ENCODE peak calls at places on chromosomes 13 and 19, in five cellular contexts. E is HL-60, C is AG04450, K is heart left ventricle, Q is SK-N-SH. M is an unnamed sample.

GRCh38 chr19:47158879-47159509 is 28.4 kb downstream of the SAE1 start:
- DNase-seq in K (no peak), C (no peak), E (no peak), Q (no peak), M (no peak)

GRCh38 chr13:25232937-25233515 is 54.3 kb downstream of the MTMR6 start:
- DNase-seq in E (no peak), K (no peak), C (no peak), Q (peak; percentile 55), M (no peak)

GRCh38 chr19:7561229-7561806 is 25.8 kb downstream of the PNPLA6 start:
- DNase-seq in C (no peak), K (no peak), E (no peak), Q (no peak), M (no peak)

GRCh38 chr19:50695251-50696064 is 24.1 kb downstream of the SHANK1 start:
- DNase-seq in K (no peak), E (no peak), Q (peak; percentile 97), C (no peak), M (no peak)

GRCh38 chr13:48773531-48774275 is 120.0 kb downstream of the CYSLTR2 start:
- DNase-seq in C (no peak), K (no peak), Q (no peak), E (no peak), M (no peak)

GRCh38 chr13:46160474-46161066 is 21.4 kb downstream of the LCP1 start:
- DNase-seq in Q (peak; percentile 75), E (peak; percentile 70), C (peak; percentile 11), K (no peak), M (no peak)

GRCh38 chr13:23626730-23627129 is 56.5 kb downstream of the TNFRSF19 start:
- DNase-seq in E (no peak), K (no peak), Q (no peak), C (no peak), M (no peak)

GRCh38 chr13:27559714-27560113 is 60.6 kb downstream of the LNX2 start:
- DNase-seq in K (no peak), E (no peak), Q (no peak), C (no peak), M (no peak)

GRCh38 chr13:27621116-27621365 is 651 bp upstream of the POLR1D start:
- DNase-seq in K (no peak), Q (no peak), E (no peak), C (no peak), M (no peak)

GRCh38 chr13:95924389-95924994 is 128.7 kb downstream of the UGGT2 start:
- DNase-seq in C (peak; percentile 47), Q (no peak), K (no peak), E (peak; percentile 91), M (no peak)

DNA sequence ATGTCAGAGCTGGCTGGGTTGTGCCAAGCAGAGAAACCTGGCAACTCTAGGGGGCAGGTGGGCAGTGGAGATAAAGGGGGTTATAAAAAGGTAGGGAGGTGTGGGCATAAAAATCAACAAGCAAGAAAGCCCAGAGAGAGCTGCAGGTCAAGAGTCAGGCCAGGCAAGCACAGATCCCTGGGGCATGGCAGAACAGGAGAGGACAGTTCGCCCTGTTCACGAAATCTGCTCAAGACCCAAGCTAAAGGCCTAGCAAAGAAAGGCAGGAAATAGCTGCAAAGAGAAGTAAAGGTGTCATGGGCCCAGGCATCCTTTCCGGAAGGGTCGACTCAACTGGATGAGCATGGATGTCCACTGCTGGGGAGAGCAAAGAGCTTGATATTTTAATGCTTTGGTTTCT is 3.4 kb downstream of the MBNL2 start:
- DNase-seq in K (no peak), E (no peak), C (no peak), Q (no peak), M (no peak)
- H3K4me3 ChIP-seq in K (peak overlapping the region; percentile 81), E (no peak overlapping the region), C (peak overlapping the region; percentile 82), Q (peak overlapping the region; percentile 75), M (peak overlapping the region; percentile 99)

DNA sequence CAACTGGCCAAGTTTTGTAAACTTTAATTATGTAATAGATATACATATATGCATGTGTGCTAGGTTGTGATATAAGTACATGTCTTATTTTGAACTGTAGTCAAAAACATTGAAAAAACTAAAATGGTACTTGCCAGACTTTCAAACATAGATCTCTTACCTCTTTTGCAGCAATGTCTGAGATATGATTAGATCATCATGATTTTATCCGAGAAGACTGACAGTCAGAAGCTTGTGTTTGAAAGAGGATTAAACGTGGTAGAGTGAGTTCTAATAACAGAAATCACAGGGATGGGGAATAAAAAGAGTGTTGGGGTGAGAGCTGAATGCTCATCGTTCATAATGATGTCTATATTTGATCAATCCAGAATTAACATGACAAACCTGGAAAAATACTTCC is 18.2 kb upstream of the ACP7 start:
- DNase-seq in E (no peak), Q (no peak), C (no peak), K (no peak), M (no peak)
- H3K27ac ChIP-seq in E (no peak overlapping the region), Q (no peak overlapping the region), C (no peak overlapping the region), K (no peak overlapping the region), M (no peak overlapping the region)

GRCh38 chr19:20662421-20663105 is 1.2 kb upstream of the ZNF626 start:
- DNase-seq in Q (peak; percentile 3), K (no peak), C (no peak), E (no peak), M (peak; percentile 52)

GRCh38 chr19:20661150-20661819 is at the start of gene ZNF626:
- DNase-seq in C (peak; percentile 92), K (peak; percentile 98), E (no peak), Q (peak; percentile 89), M (peak; percentile 97)

GRCh38 chr19:20664917-20665781 is 3.8 kb upstream of the ZNF626 start:
- DNase-seq in K (peak; percentile 23), C (no peak), Q (no peak), E (no peak), M (peak; percentile 85)

DNA sequence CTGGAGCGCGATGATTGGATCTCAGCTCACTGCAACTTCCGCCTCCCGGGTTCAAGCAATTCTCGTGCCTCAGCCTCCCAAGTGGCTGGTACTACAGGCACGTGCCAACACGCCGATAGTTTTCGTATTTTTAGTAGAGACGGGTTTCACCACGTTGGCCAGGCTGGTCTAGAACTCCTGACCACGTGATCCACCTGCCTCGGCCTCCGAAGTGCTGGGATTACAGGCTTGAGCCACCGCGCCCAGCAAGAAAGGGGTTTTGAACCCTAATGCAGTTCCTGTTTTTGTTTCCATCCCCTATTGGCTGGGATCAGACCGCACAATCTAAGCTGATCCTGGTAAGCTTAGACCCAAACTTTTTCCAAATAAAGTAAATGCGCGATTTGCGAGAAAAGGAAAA is 898 bp downstream of the ZNF626 start:
- DNase-seq in K (no peak), Q (peak; percentile 15), E (no peak), C (no peak), M (no peak)
- H3K4me3 ChIP-seq in K (peak overlapping the region; percentile 83), Q (peak overlapping the region; percentile 64), E (no peak overlapping the region), C (peak overlapping the region; percentile 86), M (peak overlapping the region; percentile 91)

GRCh38 chr13:41611385-41611784 is 154.0 kb downstream of the RGCC start:
- DNase-seq in K (no peak), Q (no peak), E (no peak), C (no peak), M (no peak)
- H3K27ac ChIP-seq in K (peak overlapping the region; percentile 61), Q (no peak overlapping the region), E (no peak overlapping the region), C (peak overlapping the region; percentile 97), M (peak overlapping the region; percentile 56)

DNA sequence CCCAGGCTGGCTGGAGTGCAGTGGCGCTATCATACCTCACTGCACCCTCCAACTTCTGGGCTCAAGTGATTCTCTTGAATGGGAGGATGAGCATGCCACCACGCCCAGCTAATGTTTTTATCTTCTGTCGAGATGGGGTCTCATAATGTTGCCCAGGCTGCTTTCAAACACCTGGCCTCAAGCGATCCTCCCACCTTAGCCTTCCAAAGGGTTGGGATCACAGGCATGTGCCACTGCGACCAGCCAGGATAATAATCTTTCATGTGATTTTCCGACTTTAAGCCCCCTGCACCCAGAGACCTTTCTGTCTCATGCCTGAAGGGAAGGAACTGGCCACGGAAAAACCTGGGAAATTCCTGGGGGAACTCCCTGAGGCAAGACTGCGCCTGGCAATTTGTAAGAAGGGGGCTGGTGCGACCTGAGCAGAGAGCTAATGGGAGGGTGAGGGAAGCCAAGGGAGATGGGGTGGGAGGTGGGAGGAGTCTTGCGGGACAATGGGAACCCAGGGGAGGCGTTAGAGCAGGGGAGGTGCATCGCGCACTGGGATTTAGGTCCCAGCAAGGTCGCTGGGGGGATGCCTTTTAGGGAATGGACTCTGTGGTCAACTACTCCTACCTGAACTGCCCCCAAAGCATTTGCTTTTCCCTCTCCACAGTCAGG is 1.2 kb upstream of the CCDC124 start:
- DNase-seq in K (no peak), E (no peak), Q (no peak), C (no peak), M (no peak)
- H3K4me3 ChIP-seq in K (peak overlapping the region; percentile 88), E (no peak overlapping the region), Q (no peak overlapping the region), C (no peak overlapping the region), M (no peak overlapping the region)

GRCh38 chr13:41034862-41035261 is 15.7 kb upstream of the ELF1 start:
- DNase-seq in C (no peak), E (no peak), Q (no peak), K (no peak), M (no peak)
- H3K27ac ChIP-seq in C (no peak overlapping the region), E (no peak overlapping the region), Q (no peak overlapping the region), K (no peak overlapping the region), M (no peak overlapping the region)

GRCh38 chr19:43798546-43799409 is 3.5 kb downstream of the LYPD5 start:
- DNase-seq in E (no peak), C (no peak), K (no peak), Q (peak; percentile 65), M (peak; percentile 36)
- H3K4me3 ChIP-seq in E (peak overlapping the region; percentile 35), C (peak overlapping the region; percentile 61), K (peak overlapping the region; percentile 54), Q (peak overlapping the region; percentile 34), M (peak overlapping the region; percentile 29)

GRCh38 chr19:18562086-18562485 is 4.4 kb downstream of the KXD1 start:
- DNase-seq in E (no peak), K (peak; percentile 64), C (no peak), Q (no peak), M (peak; percentile 75)

GRCh38 chr19:18557474-18558201 is at the start of gene KXD1:
- DNase-seq in C (peak; percentile 98), E (peak; percentile 100), Q (peak; percentile 97), K (peak; percentile 98), M (peak; percentile 99)

GRCh38 chr19:18558202-18558555 is 509 bp downstream of the KXD1 start:
- DNase-seq in C (no peak), K (no peak), E (no peak), Q (no peak), M (no peak)

GRCh38 chr19:18559685-18560084 is 2.0 kb downstream of the KXD1 start:
- DNase-seq in C (no peak), Q (no peak), K (no peak), E (no peak), M (no peak)

DNA sequence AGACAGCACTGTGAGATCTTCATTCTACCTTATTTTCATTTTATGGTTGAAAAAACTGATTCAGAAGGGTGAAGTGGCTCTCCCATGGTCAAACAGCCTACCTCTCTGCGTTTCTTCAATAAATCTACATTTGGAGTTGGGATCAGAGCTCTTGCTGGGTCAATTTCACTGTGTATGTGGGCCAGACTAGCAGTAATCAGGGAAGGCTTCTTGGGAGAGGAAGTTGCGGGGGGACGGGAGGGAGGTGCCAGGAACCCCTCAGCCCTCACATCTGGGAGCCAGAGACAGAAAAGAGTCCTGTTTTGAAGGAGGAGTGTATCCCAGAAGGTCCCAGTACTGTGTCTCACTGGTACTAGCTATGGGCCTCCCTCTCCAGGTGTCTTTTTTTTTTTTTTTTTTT is 925 bp downstream of the KXD1 start:
- DNase-seq in K (no peak), C (no peak), E (peak; percentile 27), Q (no peak), M (no peak)
- H3K27ac ChIP-seq in K (peak overlapping the region; percentile 99), C (peak overlapping the region; percentile 0), E (peak overlapping the region; percentile 68), Q (peak overlapping the region; percentile 60), M (peak overlapping the region; percentile 99)

M was measured in right cardiac atrium.